ENCODE peak calls at places on chromosomes 2 and 18, in four cellular contexts. D, L, E and A are unnamed samples. For H3K27me3, the result is how much of the 10 kb centered on the place peaks cover.

GRCh38 chr2:174247474-174248186 is 702 bp downstream of the OLA1 start:
- DNase-seq in D (no peak), E (peak), L (no peak), A (no peak)

GRCh38 chr2:234324151-234324550 is 172.7 kb downstream of the ARL4C start:
- DNase-seq in D (no peak), L (no peak), E (no peak), A (no peak)

GRCh38 chr2:45119855-45120254 is 110.6 kb upstream of the SIX2 start:
- DNase-seq in D (no peak), L (no peak), E (peak), A (no peak)

GRCh38 chr2:85656468-85656867 is 11.5 kb downstream of the SFTPB start:
- DNase-seq in L (no peak), E (no peak), D (peak), A (no peak)

GRCh38 chr2:42074661-42075060 is 26.8 kb downstream of the PKDCC start:
- DNase-seq in D (no peak), L (no peak), E (no peak), A (no peak)

GRCh38 chr2:159933040-159933726 is 129.2 kb downstream of the PLA2R1 start:
- DNase-seq in D (no peak), E (no peak), L (no peak), A (no peak)

GRCh38 chr2:171432969-171433762 is 624 bp downstream of the METTL8 start:
- DNase-seq in E (peak), L (peak), D (no peak), A (no peak)

GRCh38 chr18:7982216-7982615 is 415.1 kb downstream of the PTPRM start:
- DNase-seq in D (no peak), E (no peak), L (peak), A (no peak)

GRCh38 chr18:36735130-36735529 is 93.7 kb downstream of the TPGS2 start:
- DNase-seq in L (no peak), D (no peak), E (no peak), A (no peak)

GRCh38 chr2:181474227-181474626 is 17.0 kb downstream of the ITGA4 start:
- DNase-seq in D (no peak), E (no peak), L (no peak), A (no peak)

GRCh38 chr18:50247562-50247961 is 18.7 kb downstream of the CFAP53 start:
- DNase-seq in D (no peak), E (no peak), L (no peak), A (no peak)

GRCh38 chr2:13193075-13193474 is 476.3 kb downstream of the TRIB2 start:
- DNase-seq in L (no peak), E (peak), D (no peak), A (no peak)

GRCh38 chr2:16226942-16227664 is 286.8 kb downstream of the MYCN start:
- DNase-seq in D (peak), E (no peak), L (no peak), A (no peak)

GRCh38 chr2:212733273-212733672 is 194.7 kb upstream of the ERBB4 start:
- DNase-seq in D (no peak), E (no peak), L (no peak), A (no peak)

GRCh38 chr2:131151398-131151797 is 46.3 kb downstream of the PLEKHB2 start:
- DNase-seq in E (no peak), D (no peak), L (no peak), A (no peak)

GRCh38 chr2:114283774-114284173 is 158.7 kb upstream of the DPP10 start:
- DNase-seq in L (no peak), D (no peak), E (no peak), A (no peak)
- H3K27ac ChIP-seq in L (no peak), D (no peak), E (no peak), A (no peak)

DNA sequence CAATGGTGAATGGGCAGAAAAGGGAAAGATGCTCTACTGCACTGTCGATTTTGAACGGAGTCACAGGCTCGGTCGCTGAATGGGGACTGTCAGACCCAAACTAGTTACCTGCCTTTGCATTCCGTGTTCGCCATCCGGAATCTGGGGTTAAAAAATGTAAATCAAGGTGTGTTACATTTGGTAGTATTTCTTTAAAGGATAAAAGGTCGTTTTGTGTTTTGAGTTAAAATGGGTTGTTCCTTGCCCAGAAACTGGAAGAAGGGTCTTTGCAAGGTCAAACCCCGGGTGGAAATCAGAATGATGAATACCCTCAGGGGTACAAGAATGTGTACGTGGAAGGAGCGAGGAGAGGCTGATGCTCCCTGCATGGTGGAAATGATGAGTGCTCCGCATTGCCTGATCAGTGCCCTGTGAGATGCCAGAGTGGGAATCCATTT is 1.0 kb downstream of the VSNL1 start:
- DNase-seq in E (no peak), D (no peak), L (no peak), A (no peak)
- H3K4me3 ChIP-seq in E (peak), D (peak), L (peak), A (no peak)

DNA sequence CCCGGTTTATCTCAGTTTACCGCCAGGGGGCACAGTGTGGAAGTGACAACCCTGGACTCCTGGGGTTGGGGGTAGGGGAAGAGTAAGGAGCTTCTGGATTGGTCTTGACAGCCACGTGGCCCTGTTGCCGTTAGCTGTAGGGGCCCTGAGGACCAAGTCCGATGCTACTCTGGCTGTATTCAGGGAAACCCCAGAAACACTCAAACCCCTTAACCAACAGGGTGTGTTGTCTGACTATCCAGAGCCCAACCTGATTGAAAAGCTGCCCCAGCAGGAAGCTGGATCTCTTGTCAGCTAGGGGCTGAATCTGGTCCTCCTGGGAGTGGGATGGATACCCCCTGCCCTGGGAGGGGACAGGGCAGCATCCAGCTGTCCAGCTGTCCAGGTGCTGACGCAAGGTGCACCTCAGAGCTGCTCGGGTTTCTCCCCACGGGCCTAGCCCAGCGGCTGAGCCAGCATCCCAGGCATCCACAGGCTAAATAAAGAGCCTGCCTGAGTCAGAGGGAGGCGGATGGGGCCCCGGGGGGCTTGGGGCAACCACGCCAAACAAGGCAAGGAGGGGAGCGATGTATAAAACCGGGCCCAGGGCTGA is 3.1 kb upstream of the GMPPA start:
- DNase-seq in D (no peak), E (peak), L (peak), A (no peak)
- H3K27me3 ChIP-seq in D (half or more), E (under half), L (under half), A (under half)

GRCh38 chr2:238874330-238875050 is 26.6 kb downstream of the TWIST2 start:
- DNase-seq in E (no peak), L (no peak), D (no peak), A (no peak)
- H3K27ac ChIP-seq in E (no peak), L (no peak), D (no peak), A (no peak)

GRCh38 chr18:12254137-12254819 is at the start of gene CIDEA:
- DNase-seq in L (peak), D (no peak), E (no peak), A (no peak)
- H3K4me3 ChIP-seq in L (peak), D (no peak), E (peak), A (no peak)

GRCh38 chr2:176138526-176139169 is 9.1 kb downstream of the HOXD8 start:
- DNase-seq in L (no peak), E (no peak), D (no peak), A (no peak)

GRCh38 chr2:176140520-176141317 is 10.6 kb upstream of the HOXD4 start:
- DNase-seq in D (peak), E (no peak), L (peak), A (peak)

GRCh38 chr2:176139170-176139611 is 9.7 kb downstream of the HOXD8 start:
- DNase-seq in D (no peak), L (no peak), E (no peak), A (no peak)

GRCh38 chr2:176140130-176140519 is 10.6 kb downstream of the HOXD8 start:
- DNase-seq in E (no peak), L (no peak), D (no peak), A (no peak)

GRCh38 chr2:176139621-176140020 is 10.1 kb downstream of the HOXD8 start:
- DNase-seq in E (no peak), D (no peak), L (no peak), A (no peak)
- H3K27me3 ChIP-seq in E (half or more), D (half or more), L (half or more), A (half or more)

GRCh38 chr2:20524412-20525040 is 77.7 kb downstream of the RHOB start:
- DNase-seq in L (no peak), D (no peak), E (no peak), A (no peak)
- H3K27ac ChIP-seq in L (peak), D (peak), E (no peak), A (no peak)

DNA sequence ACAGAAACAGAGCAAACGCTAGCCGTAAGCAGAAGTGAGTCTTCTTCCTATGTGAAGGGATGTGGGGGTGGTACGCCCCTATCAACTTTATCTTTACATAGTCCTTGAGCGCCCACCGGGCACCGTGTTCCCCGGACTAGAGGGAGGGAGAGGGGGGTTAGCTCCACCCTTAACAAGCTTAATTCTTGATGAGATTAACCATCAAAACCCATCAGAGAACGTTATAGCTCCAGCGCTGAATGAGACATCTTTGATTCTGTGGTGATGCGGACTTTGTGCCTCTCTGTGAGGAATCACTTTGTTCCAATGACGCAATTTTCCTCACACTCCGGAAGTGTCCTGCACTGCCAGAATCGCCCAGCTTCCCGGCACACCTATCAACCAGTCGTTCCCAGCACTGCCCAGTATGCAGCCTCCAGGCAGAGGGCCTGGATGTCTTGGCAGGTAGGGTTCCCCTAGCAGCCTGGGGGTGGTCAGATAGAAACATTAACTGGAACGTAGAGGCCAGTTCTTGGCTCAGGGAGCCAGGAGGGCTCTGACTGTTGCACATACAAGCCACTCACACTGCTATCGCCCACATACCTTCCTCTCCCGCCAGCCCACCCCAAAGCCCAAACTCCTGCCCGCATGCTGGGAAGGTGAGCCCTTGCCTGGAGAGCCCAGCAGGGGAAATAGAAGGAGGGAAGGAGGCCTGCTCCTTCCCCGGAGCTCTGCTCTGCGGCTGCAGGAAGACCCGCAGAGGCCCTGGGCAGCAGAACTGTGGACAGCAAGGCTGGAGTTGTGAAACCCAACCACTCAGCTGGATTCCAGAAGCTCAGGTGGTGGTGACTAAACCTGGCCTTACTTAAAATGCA is 1.9 kb upstream of the ODC1 start:
- DNase-seq in D (peak), L (no peak), E (no peak), A (no peak)
- H3K4me3 ChIP-seq in D (peak), L (no peak), E (no peak), A (no peak)

GRCh38 chr2:64036343-64036742 is 17.1 kb upstream of the VPS54 start:
- DNase-seq in E (peak), L (no peak), D (no peak), A (no peak)

DNA sequence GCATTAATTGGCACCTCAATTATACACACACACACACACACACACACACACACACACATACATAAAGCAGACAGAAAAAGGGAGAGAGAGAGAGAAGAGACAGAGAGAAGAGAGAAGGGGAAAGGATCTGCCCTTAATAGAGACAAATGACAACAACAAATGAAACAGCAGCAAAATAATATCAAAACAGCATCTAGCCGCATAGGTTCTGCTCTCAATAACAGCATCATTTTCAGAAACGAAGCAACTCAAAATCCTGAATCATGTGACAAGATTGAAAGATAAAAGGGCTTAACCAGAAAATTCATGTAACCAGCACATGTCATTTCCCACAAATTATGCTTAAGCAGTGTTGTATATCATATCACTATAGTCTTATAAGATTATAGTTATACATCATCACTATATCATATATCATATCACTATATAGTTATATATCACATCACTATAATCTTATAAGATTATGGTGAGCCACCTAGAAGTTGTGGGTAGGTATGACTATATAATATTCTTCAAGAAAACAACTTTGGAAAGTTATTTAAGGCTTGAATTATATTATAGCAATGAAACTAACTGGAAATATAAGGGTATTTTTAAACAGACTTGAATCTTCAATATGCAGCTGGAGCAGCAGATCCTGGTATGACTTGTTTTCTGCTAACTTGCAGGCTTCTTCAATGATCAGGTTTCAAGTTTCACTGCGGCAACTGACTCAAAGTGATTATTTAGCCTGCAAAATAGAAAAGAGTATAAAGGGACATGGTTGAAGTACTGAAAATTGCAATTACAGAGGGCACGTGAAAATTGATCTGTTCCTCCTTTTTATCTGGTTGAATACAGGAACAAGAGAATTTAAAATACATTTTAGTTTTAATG is 16.1 kb upstream of the VPS54 start:
- DNase-seq in L (no peak), E (no peak), D (no peak), A (no peak)
- H3K27me3 ChIP-seq in L (under half), E (under half), D (under half), A (under half)